ENCODE peak calls at places on chromosomes 6 and 20, in ten cellular contexts. K is osteocyte, U is psoas muscle, X is foreskin fibroblast, Q is cardiac muscle cell, D is HCT116, H is neural progenitor cell, G is astrocyte of the spinal cord, E is OCI-LY7, T is AG04450. F is an unnamed sample.

GRCh38 chr6:131572686-131573415 is at the start of gene ARG1:
- DNase-seq in Q (no peak), K (no peak), E (no peak), G (no peak), D (no peak), T (no peak), X (no peak), H (no peak), U (no peak), F (no peak)

GRCh38 chr20:10665791-10666190 is 8.0 kb downstream of the JAG1 start:
- DNase-seq in G (no peak), K (no peak), E (no peak), U (no peak), D (no peak), H (peak; percentile 61), X (no peak), T (no peak), Q (no peak), F (peak; percentile 68)

GRCh38 chr6:137893726-137894125 is 26.7 kb downstream of the TNFAIP3 start:
- DNase-seq in T (no peak), X (peak; percentile 70), H (no peak), D (no peak), Q (no peak), G (no peak), K (no peak), U (no peak), E (no peak), F (peak; percentile 63)

GRCh38 chr20:8244637-8245036 is 112.6 kb downstream of the PLCB1 start:
- DNase-seq in Q (no peak), K (no peak), T (peak; percentile 42), H (no peak), E (no peak), G (peak; percentile 60), X (peak; percentile 86), U (no peak), D (no peak), F (peak; percentile 92)

GRCh38 chr20:56515657-56516381 is 8.7 kb upstream of the FAM209A start:
- DNase-seq in X (peak; percentile 27), T (peak; percentile 3), G (peak; percentile 24), Q (no peak), K (no peak), U (no peak), E (no peak), D (no peak), H (no peak), F (peak; percentile 14)

GRCh38 chr6:48027704-48028435 is 83.1 kb downstream of the PTCHD4 start:
- DNase-seq in Q (no peak), K (no peak), H (no peak), E (no peak), D (no peak), G (no peak), T (no peak), U (no peak), X (no peak), F (no peak)

GRCh38 chr6:14209005-14209404 is 91.4 kb downstream of the CD83 start:
- DNase-seq in K (no peak), T (no peak), G (no peak), X (peak; percentile 31), U (no peak), H (no peak), Q (no peak), E (no peak), D (no peak), F (no peak)

GRCh38 chr6:3731700-3732099 is 19.8 kb downstream of the PXDC1 start:
- DNase-seq in D (no peak), H (no peak), U (no peak), E (no peak), G (no peak), X (no peak), Q (no peak), T (no peak), K (no peak), F (no peak)

GRCh38 chr6:92196320-92196719 is 1223.0 kb downstream of the EPHA7 start:
- DNase-seq in E (no peak), Q (no peak), H (no peak), D (no peak), T (no peak), X (no peak), K (no peak), U (no peak), G (no peak), F (no peak)

GRCh38 chr20:2333821-2334220 is 38.0 kb downstream of the TGM3 start:
- DNase-seq in G (no peak), U (no peak), X (no peak), K (peak; percentile 49), H (no peak), T (no peak), E (no peak), D (no peak), Q (no peak), F (no peak)

GRCh38 chr20:44598413-44599290 is 16.3 kb downstream of the PKIG start:
- DNase-seq in H (peak; percentile 34), T (no peak), K (no peak), E (peak; percentile 40), U (peak; percentile 69), G (no peak), Q (no peak), X (no peak), D (no peak), F (peak; percentile 27)
- TF ChIP-seq CTCF in H (peak; percentile 33), T (peak; percentile 24), K (peak; percentile 18), E (peak; percentile 40), U (no peak), G (peak; percentile 24), Q (peak; percentile 19), X (no peak), D (no peak), F (peak; percentile 17)

GRCh38 chr20:3848565-3848964 is 1.9 kb downstream of the MAVS start:
- DNase-seq in X (no peak), U (no peak), Q (no peak), H (no peak), E (no peak), T (no peak), K (no peak), G (no peak), D (no peak), F (no peak)

GRCh38 chr20:3847419-3847940 is 846 bp downstream of the MAVS start:
- DNase-seq in K (no peak), E (peak; percentile 12), G (no peak), U (no peak), X (no peak), D (no peak), H (no peak), Q (no peak), T (no peak), F (peak; percentile 26)

GRCh38 chr20:3846378-3846739 is 275 bp upstream of the MAVS start:
- DNase-seq in T (no peak), G (no peak), H (peak; percentile 36), K (no peak), U (peak; percentile 71), D (no peak), Q (no peak), X (no peak), E (no peak), F (no peak)

GRCh38 chr20:3843490-3843889 is 3.1 kb upstream of the MAVS start:
- DNase-seq in K (no peak), D (peak; percentile 43), U (no peak), E (no peak), X (peak; percentile 91), T (peak; percentile 27), Q (no peak), H (no peak), G (peak; percentile 53), F (peak; percentile 67)

DNA sequence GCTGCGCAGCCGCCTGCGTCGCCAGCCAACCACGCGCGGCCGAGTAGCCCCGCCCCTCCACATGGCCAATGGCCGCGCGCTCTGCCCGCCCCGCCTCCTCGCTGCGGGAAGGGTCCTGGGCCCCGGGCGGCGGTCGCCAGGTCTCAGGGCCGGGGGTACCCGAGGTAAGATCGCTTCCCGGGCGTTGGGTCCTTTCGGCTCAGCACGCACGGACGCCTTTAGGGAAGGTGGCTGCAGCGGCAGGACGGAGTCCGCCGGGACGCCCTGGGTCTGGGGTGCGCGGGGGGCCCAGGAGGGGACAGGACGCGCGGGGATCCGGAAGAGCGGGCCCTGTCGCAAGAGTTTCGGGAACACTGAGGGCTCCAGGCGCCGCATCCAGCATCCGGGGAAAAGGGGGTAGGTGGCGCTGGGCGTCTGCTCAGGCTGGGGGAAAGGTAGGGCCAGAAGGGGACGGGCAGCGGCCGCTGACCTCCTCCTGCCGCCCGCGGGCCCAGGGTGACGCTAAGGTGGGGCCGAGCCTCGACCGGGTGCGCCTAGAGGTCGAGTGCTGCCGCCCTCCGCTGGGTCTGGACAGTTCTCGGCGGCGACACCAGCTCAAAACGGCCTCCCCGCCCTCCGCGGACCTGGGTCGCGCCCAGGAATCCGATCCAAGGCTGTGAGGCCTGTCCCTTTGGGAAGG is at the start of gene MAVS:
- DNase-seq in G (peak; percentile 70), E (peak; percentile 90), U (peak; percentile 95), D (peak; percentile 40), X (peak; percentile 93), K (peak; percentile 94), Q (peak; percentile 95), H (peak; percentile 95), T (peak; percentile 24), F (peak; percentile 67)
- TF ChIP-seq CTCF in G (no peak), E (peak; percentile 21), U (no peak), D (no peak), X (no peak), K (no peak), Q (no peak), H (peak; percentile 15), T (no peak), F (no peak)

GRCh38 chr6:27174958-27175357 is 72.5 kb upstream of the PRSS16 start:
- DNase-seq in U (no peak), T (no peak), Q (no peak), E (no peak), X (no peak), G (no peak), H (no peak), K (no peak), D (no peak), F (no peak)

GRCh38 chr6:27176096-27176495 is 71.4 kb upstream of the PRSS16 start:
- DNase-seq in H (no peak), G (peak; percentile 15), T (no peak), X (peak; percentile 71), U (no peak), E (no peak), K (no peak), Q (no peak), D (no peak), F (peak; percentile 24)

GRCh38 chr6:27178860-27179259 is 68.6 kb upstream of the PRSS16 start:
- DNase-seq in Q (no peak), T (no peak), H (peak; percentile 57), U (no peak), K (no peak), X (no peak), G (no peak), D (no peak), E (no peak), F (no peak)

GRCh38 chr6:27177454-27178000 is 70.0 kb upstream of the PRSS16 start:
- DNase-seq in U (peak; percentile 85), X (peak; percentile 95), T (no peak), D (peak; percentile 87), G (peak; percentile 91), Q (peak; percentile 83), K (peak; percentile 94), H (peak; percentile 95), E (peak; percentile 89), F (peak; percentile 82)

GRCh38 chr6:27178001-27178730 is 69.3 kb upstream of the PRSS16 start:
- DNase-seq in Q (peak; percentile 56), E (peak; percentile 74), U (no peak), K (no peak), D (peak; percentile 22), H (peak; percentile 79), G (peak; percentile 95), T (peak; percentile 85), X (peak; percentile 90), F (peak; percentile 89)
- TF ChIP-seq CTCF in Q (no peak), E (peak; percentile 12), U (no peak), K (no peak), D (no peak), H (no peak), G (no peak), T (no peak), X (no peak), F (no peak)

GRCh38 chr6:88761237-88762031 is 202.0 kb downstream of the RNGTT start:
- DNase-seq in H (peak; percentile 25), Q (no peak), D (no peak), E (peak; percentile 54), T (no peak), K (no peak), X (no peak), U (no peak), G (no peak), F (no peak)
- TF ChIP-seq CTCF in H (peak; percentile 46), Q (no peak), D (peak; percentile 6), E (peak; percentile 72), T (no peak), K (no peak), X (no peak), U (no peak), G (no peak), F (no peak)

F was measured in fibroblast of the aortic adventitia.